ENCODE peak calls at places on chromosomes 3 and 15, in eight cellular contexts. C is heart left ventricle; Q is fibroblast of lung; Z is AG09309; D is bronchial epithelial cell; G is NB4; A is CD4-positive, CD25-positive, alpha-beta regulatory T cell; S is PC-9. U is an unnamed sample.
A peak's percentile ranks its signal among the peaks of the same experiment; 100 is the strongest.

GRCh38 chr15:67024322-67024997 is 40.9 kb upstream of the SMAD3 start:
- DNase-seq in C (peak; percentile 81), Q (peak; percentile 95), Z (peak; percentile 94), D (peak; percentile 92), G (peak; percentile 96), A (no peak), S (peak; percentile 75), U (peak; percentile 92)

GRCh38 chr3:171282041-171282440 is 178.2 kb downstream of the TNIK start:
- DNase-seq in C (peak; percentile 41), Q (peak; percentile 89), Z (peak; percentile 20), D (no peak), G (no peak), A (no peak), S (no peak), U (no peak)

GRCh38 chr15:84911879-84912660 is 27.6 kb downstream of the SLC28A1 start:
- DNase-seq in C (peak; percentile 91), Q (peak; percentile 99), Z (peak; percentile 97), D (peak; percentile 87), G (no peak), A (no peak), S (peak; percentile 86), U (peak; percentile 99)

GRCh38 chr3:41683666-41684350 is 278.1 kb downstream of the ULK4 start:
- DNase-seq in C (no peak), Q (peak; percentile 86), Z (peak; percentile 74), D (peak; percentile 60), G (no peak), A (no peak), S (no peak), U (no peak)

GRCh38 chr3:62252614-62253147 is 120.7 kb downstream of the FEZF2 start:
- DNase-seq in C (no peak), Q (peak; percentile 48), Z (no peak), D (peak; percentile 10), G (no peak), A (no peak), S (no peak), U (no peak)

GRCh38 chr15:59437777-59438574 is at the start of gene FAM81A:
- DNase-seq in C (peak; percentile 91), Q (peak; percentile 72), Z (no peak), D (peak; percentile 28), G (peak; percentile 60), A (peak; percentile 24), S (peak; percentile 79), U (peak; percentile 92)

GRCh38 chr3:152173627-152174026 is 95.1 kb upstream of the MBNL1 start:
- DNase-seq in C (no peak), Q (no peak), Z (no peak), D (no peak), G (no peak), A (no peak), S (no peak), U (no peak)

GRCh38 chr3:152176998-152177397 is 91.7 kb upstream of the MBNL1 start:
- DNase-seq in C (no peak), Q (peak; percentile 49), Z (no peak), D (no peak), G (no peak), A (no peak), S (no peak), U (no peak)

GRCh38 chr15:89367485-89368451 is 33.1 kb upstream of the POLG start:
- DNase-seq in C (no peak), Q (no peak), Z (no peak), D (no peak), G (no peak), A (no peak), S (no peak), U (no peak)

GRCh38 chr3:45644467-45645201 is 44.6 kb upstream of the SACM1L start:
- DNase-seq in C (no peak), Q (peak; percentile 93), Z (no peak), D (peak; percentile 93), G (peak; percentile 21), A (no peak), S (no peak), U (no peak)

GRCh38 chr3:22724439-22724838 is 478.7 kb upstream of the UBE2E2 start:
- DNase-seq in C (no peak), Q (peak; percentile 15), Z (no peak), D (no peak), G (no peak), A (no peak), S (no peak), U (no peak)

GRCh38 chr3:21599890-21600289 is 151.1 kb downstream of the ZNF385D start:
- DNase-seq in C (no peak), Q (no peak), Z (no peak), D (no peak), G (no peak), A (no peak), S (no peak), U (no peak)

GRCh38 chr3:195020921-195021320 is 250.0 kb downstream of the XXYLT1 start:
- DNase-seq in C (no peak), Q (no peak), Z (no peak), D (no peak), G (no peak), A (no peak), S (no peak), U (no peak)

GRCh38 chr15:96893159-96893906 is 562.8 kb downstream of the NR2F2 start:
- DNase-seq in C (no peak), Q (peak; percentile 11), Z (no peak), D (peak; percentile 35), G (peak; percentile 84), A (no peak), S (no peak), U (no peak)

DNA sequence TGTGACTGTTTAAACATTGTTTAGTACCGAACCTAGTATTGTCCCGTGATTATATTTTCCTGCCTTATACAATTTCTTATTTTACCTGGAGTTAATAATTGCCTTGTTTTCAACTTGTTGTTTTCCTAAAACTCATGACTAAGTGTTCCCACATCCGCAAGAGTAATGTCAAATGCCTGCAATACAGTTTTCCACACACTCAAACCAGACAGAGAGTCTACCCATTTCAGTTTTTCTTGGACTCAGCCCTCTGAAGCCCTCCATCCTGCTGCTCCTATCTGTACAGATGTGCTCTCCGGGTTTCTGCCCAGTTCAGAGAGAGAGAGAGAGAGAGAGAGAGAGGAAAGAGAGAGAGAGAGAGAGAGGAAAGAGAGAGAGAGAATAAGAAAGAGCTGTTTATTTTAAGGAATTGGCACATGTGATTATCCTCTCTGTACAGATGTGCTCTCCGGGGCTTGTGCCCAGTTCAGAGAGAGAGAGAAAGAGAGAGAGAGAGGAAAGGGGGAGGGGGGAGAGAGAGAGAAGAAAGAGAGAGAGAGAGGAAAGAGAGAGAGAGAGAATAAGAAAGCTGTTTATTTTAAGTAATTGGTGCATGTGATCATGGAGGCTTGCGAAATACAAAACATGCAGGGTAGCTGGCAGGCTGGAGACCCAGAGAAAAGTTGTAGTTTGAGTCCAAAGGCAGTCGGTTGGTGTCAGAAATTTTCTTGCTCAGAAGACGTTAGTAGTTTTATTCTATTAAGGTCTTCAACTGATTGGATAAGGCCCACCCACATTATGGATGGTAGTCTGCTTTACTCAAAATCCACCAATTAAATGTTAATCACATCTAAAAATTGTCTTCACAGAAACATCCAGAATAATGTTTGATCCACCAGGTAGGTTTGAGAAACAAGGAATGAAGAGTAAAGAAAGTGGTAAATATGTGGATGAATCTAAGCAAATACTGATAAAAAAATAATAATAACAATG is 104.1 kb upstream of the GOLGA8J start:
- DNase-seq in C (no peak), Q (no peak), Z (no peak), D (no peak), G (no peak), A (no peak), S (no peak), U (no peak)
- H3K4me3 ChIP-seq in C (no peak overlapping the region), Q (no peak overlapping the region), Z (no peak overlapping the region), D (no peak overlapping the region), G (no peak overlapping the region), A (no peak overlapping the region), S (no peak overlapping the region), U (no peak overlapping the region)

DNA sequence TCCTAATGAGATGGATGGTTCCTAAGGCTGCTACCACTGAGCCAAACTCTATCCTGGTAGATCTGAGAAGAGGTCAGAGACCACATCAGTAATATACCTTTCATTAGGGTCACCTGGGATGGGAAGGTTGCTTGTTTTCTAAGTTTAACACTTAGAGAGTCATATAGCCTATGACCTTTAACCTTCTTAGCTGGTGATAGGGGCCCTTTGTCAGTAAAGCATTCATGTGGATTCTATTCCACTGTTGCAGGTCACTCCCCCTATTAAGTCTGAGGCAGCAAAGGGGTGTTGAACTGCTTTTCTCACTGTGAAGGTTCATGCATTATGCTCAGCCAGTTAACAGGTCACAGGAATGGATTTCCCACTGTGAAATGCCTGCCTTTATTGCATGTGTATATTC is 6.1 kb upstream of the ZNF609 start:
- DNase-seq in C (no peak), Q (no peak), Z (no peak), D (no peak), G (no peak), A (no peak), S (no peak), U (no peak)
- H3K4me3 ChIP-seq in C (no peak overlapping the region), Q (no peak overlapping the region), Z (no peak overlapping the region), D (no peak overlapping the region), G (no peak overlapping the region), A (no peak overlapping the region), S (no peak overlapping the region), U (no peak overlapping the region)

GRCh38 chr15:77505556-77505955 is 84.9 kb downstream of the HMG20A start:
- DNase-seq in C (no peak), Q (no peak), Z (no peak), D (peak; percentile 82), G (no peak), A (no peak), S (peak; percentile 66), U (no peak)

GRCh38 chr15:77504871-77505270 is 84.2 kb downstream of the HMG20A start:
- DNase-seq in C (no peak), Q (no peak), Z (no peak), D (no peak), G (no peak), A (no peak), S (no peak), U (no peak)

GRCh38 chr15:77507151-77507847 is 86.6 kb downstream of the HMG20A start:
- DNase-seq in C (peak; percentile 71), Q (peak; percentile 23), Z (no peak), D (peak; percentile 73), G (peak; percentile 25), A (no peak), S (peak; percentile 70), U (peak; percentile 63)

GRCh38 chr15:77507911-77508310 is 87.2 kb downstream of the HMG20A start:
- DNase-seq in C (peak; percentile 81), Q (peak; percentile 76), Z (no peak), D (peak; percentile 33), G (no peak), A (no peak), S (peak; percentile 40), U (no peak)

GRCh38 chr15:77506311-77507150 is 85.8 kb downstream of the HMG20A start:
- DNase-seq in C (peak; percentile 90), Q (peak; percentile 55), Z (no peak), D (no peak), G (no peak), A (no peak), S (peak; percentile 72), U (peak; percentile 54)
- H3K4me3 ChIP-seq in C (no peak overlapping the region), Q (no peak overlapping the region), Z (no peak overlapping the region), D (no peak overlapping the region), G (no peak overlapping the region), A (no peak overlapping the region), S (no peak overlapping the region), U (no peak overlapping the region)

DNA sequence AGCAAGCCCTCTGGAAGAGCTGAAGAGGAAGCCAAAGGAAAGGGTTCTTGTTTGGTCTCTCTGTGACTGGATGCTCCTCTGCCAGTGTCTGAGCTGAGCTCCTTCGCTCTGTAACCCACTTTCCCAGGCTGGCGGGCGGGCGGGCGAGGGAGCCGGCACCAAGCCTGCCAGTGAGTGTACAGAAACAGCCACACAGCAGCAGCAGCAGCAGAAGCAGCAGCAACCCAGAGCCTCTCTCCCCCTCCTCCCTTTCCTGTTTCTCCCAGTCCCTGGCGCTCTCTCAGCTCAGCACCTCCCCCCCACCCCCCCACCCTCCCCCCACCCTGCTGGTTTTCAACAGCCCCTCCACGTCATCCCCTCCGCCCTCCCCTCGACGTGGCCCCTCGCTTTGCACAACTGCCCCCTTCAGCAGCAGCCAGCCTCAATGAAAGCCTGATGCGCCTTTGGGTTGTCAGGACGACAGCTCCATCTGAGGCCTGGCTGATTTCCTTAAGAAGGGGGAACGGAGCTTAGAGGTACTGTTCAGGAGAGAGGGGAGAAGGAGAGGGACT is at the start of gene LSAMP:
- DNase-seq in C (no peak), Q (peak; percentile 52), Z (no peak), D (no peak), G (no peak), A (no peak), S (no peak), U (no peak)
- H3K4me3 ChIP-seq in C (no peak within 1 kb of the TSS), Q (peak within 1 kb of the TSS; percentile 87), Z (no peak within 1 kb of the TSS), D (no peak within 1 kb of the TSS), G (no peak within 1 kb of the TSS), A (no peak within 1 kb of the TSS), S (no peak within 1 kb of the TSS), U (no peak within 1 kb of the TSS)

U was measured in tibial artery.